ENCODE peak calls at places on chromosomes 6 and 20, in five cellular contexts. W is OCI-LY7, H is sigmoid colon, B is tibial artery, Q is HCT116. E is an unnamed sample.
A peak's percentile ranks its signal among the peaks of the same experiment; 100 is the strongest.

GRCh38 chr6:34858681-34859080 is 29.2 kb downstream of the TAF11 start:
- DNase-seq in W (no peak), H (no peak), B (no peak), Q (no peak), E (no peak)

GRCh38 chr6:167799033-167799933 is 27.4 kb upstream of the AFDN start:
- DNase-seq in W (no peak), H (no peak), B (no peak), Q (no peak), E (no peak)

GRCh38 chr6:4780360-4780812 is 4.2 kb downstream of the CDYL start:
- DNase-seq in W (no peak), H (no peak), B (no peak), Q (no peak), E (no peak)

GRCh38 chr6:127103482-127103881 is 15.0 kb upstream of the RSPO3 start:
- DNase-seq in W (no peak), H (no peak), B (no peak), Q (no peak), E (no peak)

GRCh38 chr6:6131492-6132109 is 124.9 kb upstream of the NRN1 start:
- DNase-seq in W (peak; percentile 47), H (no peak), B (no peak), Q (peak; percentile 10), E (peak; percentile 51)

GRCh38 chr6:108942556-108943492 is 94.6 kb downstream of the ARMC2 start:
- DNase-seq in W (peak; percentile 57), H (no peak), B (no peak), Q (no peak), E (no peak)

GRCh38 chr6:16799279-16800193 is 38.3 kb upstream of the ATXN1 start:
- DNase-seq in W (no peak), H (no peak), B (no peak), Q (no peak), E (no peak)

GRCh38 chr20:9079038-9079731 is 10.3 kb downstream of the PLCB4 start:
- DNase-seq in W (no peak), H (no peak), B (no peak), Q (no peak), E (no peak)

GRCh38 chr6:113909224-113909856 is 52.2 kb downstream of the MARCKS start:
- DNase-seq in W (peak; percentile 68), H (no peak), B (no peak), Q (peak; percentile 36), E (peak; percentile 60)

GRCh38 chr6:125481056-125481455 is 179.3 kb upstream of the HDDC2 start:
- DNase-seq in W (no peak), H (no peak), B (no peak), Q (no peak), E (no peak)

GRCh38 chr6:132789398-132789780 is 9.0 kb downstream of the SLC18B1 start:
- DNase-seq in W (no peak), H (no peak), B (no peak), Q (no peak), E (no peak)

GRCh38 chr6:44177691-44178423 is 19.2 kb downstream of the CAPN11 start:
- DNase-seq in W (no peak), H (peak; percentile 79), B (peak; percentile 93), Q (no peak), E (no peak)

GRCh38 chr6:134240664-134241431 is 77.1 kb downstream of the SGK1 start:
- DNase-seq in W (peak; percentile 34), H (peak; percentile 80), B (peak; percentile 75), Q (no peak), E (no peak)

GRCh38 chr6:8535505-8535904 is 100.2 kb upstream of the SLC35B3 start:
- DNase-seq in W (no peak), H (no peak), B (no peak), Q (no peak), E (no peak)

GRCh38 chr6:10312445-10312844 is 102.4 kb downstream of the TFAP2A start:
- DNase-seq in W (no peak), H (no peak), B (no peak), Q (no peak), E (no peak)

GRCh38 chr6:75116946-75117345 is 88.9 kb downstream of the COL12A1 start:
- DNase-seq in W (no peak), H (no peak), B (no peak), Q (no peak), E (no peak)

GRCh38 chr20:8018928-8019177 is 708 bp downstream of the TMX4 start:
- DNase-seq in W (no peak), H (no peak), B (no peak), Q (no peak), E (no peak)

GRCh38 chr6:41449399-41450245 is 96.6 kb upstream of the FOXP4 start:
- DNase-seq in W (no peak), H (peak; percentile 89), B (no peak), Q (no peak), E (no peak)

GRCh38 chr20:44460795-44461141 is 14.9 kb upstream of the TTPAL start:
- DNase-seq in W (peak; percentile 56), H (no peak), B (no peak), Q (peak; percentile 31), E (no peak)

GRCh38 chr6:110814488-110815259 is 595 bp downstream of the CDK19 start:
- DNase-seq in W (peak; percentile 80), H (peak; percentile 80), B (peak; percentile 74), Q (no peak), E (peak; percentile 73)

GRCh38 chr20:24470782-24471582 is 1.6 kb downstream of the SYNDIG1 start:
- DNase-seq in W (no peak), H (peak; percentile 51), B (no peak), Q (no peak), E (no peak)

GRCh38 chr6:132587462-132587861 is 2.1 kb downstream of the TAAR5 start:
- DNase-seq in W (no peak), H (no peak), B (no peak), Q (no peak), E (no peak)

GRCh38 chr6:75416443-75416842 is 77.2 kb downstream of the FILIP1 start:
- DNase-seq in W (no peak), H (no peak), B (no peak), Q (no peak), E (no peak)

GRCh38 chr6:96888745-96889144 is 8.9 kb downstream of the NDUFAF4 start:
- DNase-seq in W (no peak), H (no peak), B (no peak), Q (no peak), E (no peak)

GRCh38 chr6:158999669-159000403 is at the start of gene RSPH3:
- DNase-seq in W (peak; percentile 95), H (peak; percentile 96), B (peak; percentile 95), Q (peak; percentile 96), E (peak; percentile 98)
- TF ChIP-seq CTCF in W (peak; percentile 44), H (peak; percentile 16), B (peak; percentile 14), Q (no peak), E (peak; percentile 13)

DNA sequence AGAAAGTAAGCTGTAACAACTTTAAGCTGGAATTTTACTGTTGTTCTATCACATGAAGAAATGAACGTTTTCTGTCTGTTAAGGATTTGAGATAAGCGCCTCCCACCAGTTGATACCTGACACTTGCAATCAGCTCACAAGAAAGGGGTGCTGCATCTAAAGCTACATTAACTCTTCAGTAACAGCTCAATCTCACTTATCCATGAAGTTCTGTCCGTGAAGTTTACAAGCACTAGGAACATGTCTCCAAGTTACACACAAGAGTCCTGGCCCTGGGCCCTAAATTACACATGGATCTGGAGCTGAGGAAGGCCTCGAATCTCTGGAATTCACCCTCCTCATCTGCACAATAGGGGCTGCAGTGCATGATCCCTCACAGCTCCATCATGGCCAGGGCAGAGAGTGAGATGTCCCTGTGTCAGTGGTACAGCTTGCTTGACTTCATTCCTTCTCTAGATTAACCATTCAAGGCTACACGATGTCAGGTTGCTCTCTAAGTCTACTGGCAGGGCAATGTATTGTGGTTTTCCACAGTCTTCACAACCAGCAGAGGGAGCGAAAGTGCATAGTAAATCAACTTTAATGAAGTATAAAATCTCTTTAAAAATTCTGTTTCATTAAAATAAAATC is 182.4 kb upstream of the MCHR2 start:
- DNase-seq in W (peak; percentile 2), H (no peak), B (no peak), Q (peak; percentile 8), E (no peak)
- TF ChIP-seq CTCF in W (peak; percentile 55), H (no peak), B (no peak), Q (peak; percentile 39), E (peak; percentile 27)

GRCh38 chr6:99629293-99629692 is 22.7 kb downstream of the PRDM13 start:
- DNase-seq in W (no peak), H (no peak), B (no peak), Q (no peak), E (no peak)
- TF ChIP-seq CTCF in W (no peak), H (no peak), B (no peak), Q (no peak), E (no peak)

GRCh38 chr20:2292711-2293110 is 3.1 kb upstream of the TGM3 start:
- DNase-seq in W (no peak), H (no peak), B (peak; percentile 55), Q (no peak), E (no peak)
- TF ChIP-seq CTCF in W (no peak), H (no peak), B (no peak), Q (no peak), E (no peak)

GRCh38 chr6:31935829-31936228 is 8.3 kb downstream of the C2 start:
- DNase-seq in W (no peak), H (no peak), B (no peak), Q (no peak), E (no peak)

GRCh38 chr6:31943742-31944141 is 2.2 kb upstream of the CFB start:
- DNase-seq in W (no peak), H (no peak), B (no peak), Q (no peak), E (no peak)

GRCh38 chr6:31945154-31945506 is 765 bp upstream of the CFB start:
- DNase-seq in W (no peak), H (no peak), B (no peak), Q (no peak), E (no peak)

GRCh38 chr6:31945507-31946369 is at the start of gene CFB:
- DNase-seq in W (no peak), H (peak; percentile 93), B (peak; percentile 93), Q (no peak), E (no peak)

DNA sequence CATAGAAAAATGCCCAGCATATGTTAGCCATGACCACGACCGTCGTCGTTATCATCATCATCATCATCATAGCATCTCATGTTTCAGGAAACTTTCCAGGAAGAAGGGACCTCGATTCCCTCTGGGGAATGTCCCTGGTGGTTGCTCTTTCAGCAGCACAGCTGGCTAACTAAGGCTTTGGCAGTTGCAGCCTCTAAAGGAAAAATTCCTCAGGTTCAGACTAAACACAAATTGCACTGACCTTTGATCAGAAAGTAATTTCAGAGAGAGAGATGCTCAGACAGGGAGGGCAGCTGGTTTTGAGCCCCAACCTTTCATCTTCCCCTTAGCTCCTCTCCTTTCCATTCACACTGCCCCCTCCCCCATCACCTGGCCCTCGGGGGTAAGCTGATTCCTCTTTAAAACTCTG is 5.6 kb upstream of the CFB start:
- DNase-seq in W (no peak), H (no peak), B (no peak), Q (no peak), E (no peak)
- TF ChIP-seq CTCF in W (no peak), H (no peak), B (no peak), Q (no peak), E (no peak)